ENCODE peak calls at places on chromosomes 7 and 10, in four cellular contexts. One of them, this sample, is unnamed.

GRCh38 chr10:61835909-61836232 is 65.6 kb upstream of the ARID5B start:
- DNase-seq in activated naive CD4-positive, alpha-beta T cell treated with Interleukin-2 at 50 U/mL for 16 hours: no peak
- DNase-seq in pancreas: no peak
- DNase-seq in lower lobe of right lung: no peak
- DNase-seq in this sample: no peak

GRCh38 chr7:131027287-131027773 is 293.3 kb upstream of the KLF14 start:
- DNase-seq in activated naive CD4-positive, alpha-beta T cell treated with Interleukin-2 at 50 U/mL for 16 hours: peak; percentile 55
- DNase-seq in pancreas: no peak
- DNase-seq in lower lobe of right lung: peak; percentile 51
- DNase-seq in this sample: no peak

GRCh38 chr7:30556854-30557644 is 37.6 kb upstream of the GARS1 start:
- DNase-seq in activated naive CD4-positive, alpha-beta T cell treated with Interleukin-2 at 50 U/mL for 16 hours: no peak
- DNase-seq in pancreas: peak; percentile 27
- DNase-seq in lower lobe of right lung: no peak
- DNase-seq in this sample: peak; percentile 83

GRCh38 chr7:2004841-2005351 is 227.8 kb downstream of the MAD1L1 start:
- DNase-seq in activated naive CD4-positive, alpha-beta T cell treated with Interleukin-2 at 50 U/mL for 16 hours: no peak
- DNase-seq in pancreas: no peak
- DNase-seq in lower lobe of right lung: peak; percentile 42
- DNase-seq in this sample: no peak

GRCh38 chr7:93245525-93246432 is 13.6 kb downstream of the VPS50 start:
- DNase-seq in activated naive CD4-positive, alpha-beta T cell treated with Interleukin-2 at 50 U/mL for 16 hours: no peak
- DNase-seq in pancreas: no peak
- DNase-seq in lower lobe of right lung: no peak
- DNase-seq in this sample: no peak

GRCh38 chr10:78613132-78613531 is 455.6 kb upstream of the ZMIZ1 start:
- DNase-seq in activated naive CD4-positive, alpha-beta T cell treated with Interleukin-2 at 50 U/mL for 16 hours: no peak
- DNase-seq in pancreas: no peak
- DNase-seq in lower lobe of right lung: no peak
- DNase-seq in this sample: no peak

GRCh38 chr7:133582766-133583523 is 330.1 kb downstream of the EXOC4 start:
- DNase-seq in activated naive CD4-positive, alpha-beta T cell treated with Interleukin-2 at 50 U/mL for 16 hours: no peak
- DNase-seq in pancreas: no peak
- DNase-seq in lower lobe of right lung: no peak
- DNase-seq in this sample: no peak

GRCh38 chr7:84879936-84880325 is 306.9 kb downstream of the SEMA3D start:
- DNase-seq in activated naive CD4-positive, alpha-beta T cell treated with Interleukin-2 at 50 U/mL for 16 hours: no peak
- DNase-seq in pancreas: no peak
- DNase-seq in lower lobe of right lung: no peak
- DNase-seq in this sample: no peak

GRCh38 chr7:129205126-129205818 is 16.8 kb downstream of the SMO start:
- DNase-seq in activated naive CD4-positive, alpha-beta T cell treated with Interleukin-2 at 50 U/mL for 16 hours: no peak
- DNase-seq in pancreas: no peak
- DNase-seq in lower lobe of right lung: no peak
- DNase-seq in this sample: no peak

GRCh38 chr7:46902463-46902862 is 679.4 kb downstream of the TNS3 start:
- DNase-seq in activated naive CD4-positive, alpha-beta T cell treated with Interleukin-2 at 50 U/mL for 16 hours: no peak
- DNase-seq in pancreas: no peak
- DNase-seq in lower lobe of right lung: no peak
- DNase-seq in this sample: no peak

GRCh38 chr7:42876182-42877068 is 35.4 kb downstream of the C7orf25 start:
- DNase-seq in activated naive CD4-positive, alpha-beta T cell treated with Interleukin-2 at 50 U/mL for 16 hours: peak; percentile 66
- DNase-seq in pancreas: peak; percentile 40
- DNase-seq in lower lobe of right lung: no peak
- DNase-seq in this sample: no peak

GRCh38 chr7:80218723-80219122 is 84.1 kb downstream of the GNAI1 start:
- DNase-seq in activated naive CD4-positive, alpha-beta T cell treated with Interleukin-2 at 50 U/mL for 16 hours: no peak
- DNase-seq in pancreas: no peak
- DNase-seq in lower lobe of right lung: no peak
- DNase-seq in this sample: no peak

This sample was measured in esophagus muscularis mucosa.